ENCODE peak calls at places on chromosomes 4 and X, in four cellular contexts. A is stomach, I is tibial nerve, B is cardiac muscle cell. G is an unnamed sample.

GRCh38 chr4:157076578-157076947 is 613 bp downstream of the GLRB start:
- DNase-seq in A (no peak), I (no peak), B (no peak), G (peak; percentile 32)

GRCh38 chr4:7377223-7377865 is 57.4 kb downstream of the PSAPL1 start:
- DNase-seq in A (no peak), I (no peak), B (no peak), G (no peak)

GRCh38 chr4:143095447-143095846 is 89.3 kb upstream of the USP38 start:
- DNase-seq in A (no peak), I (no peak), B (no peak), G (no peak)

GRCh38 chr4:6111354-6111930 is 88.9 kb downstream of the JAKMIP1 start:
- DNase-seq in A (peak; percentile 19), I (no peak), B (no peak), G (no peak)

GRCh38 chrX:68084765-68085164 is 348.5 kb downstream of the OPHN1 start:
- DNase-seq in A (no peak), I (no peak), B (peak; percentile 75), G (no peak)

GRCh38 chrX:132395059-132395458 is 93.8 kb downstream of the MBNL3 start:
- DNase-seq in A (no peak), I (no peak), B (no peak), G (no peak)

GRCh38 chr4:119321921-119322687 is at the start of gene FABP2:
- DNase-seq in A (no peak), I (no peak), B (no peak), G (no peak)

GRCh38 chr4:94304365-94304971 is 38.2 kb downstream of the HPGDS start:
- DNase-seq in A (no peak), I (no peak), B (peak; percentile 63), G (peak; percentile 18)

GRCh38 chr4:176780995-176781738 is 11.6 kb downstream of the VEGFC start:
- DNase-seq in A (no peak), I (no peak), B (peak; percentile 36), G (no peak)

GRCh38 chrX:154775611-154776349 is 13.1 kb downstream of the DKC1 start:
- DNase-seq in A (no peak), I (no peak), B (peak; percentile 36), G (no peak)

GRCh38 chrX:12138366-12139313 is at the start of gene FRMPD4:
- DNase-seq in A (no peak), I (no peak), B (peak; percentile 57), G (peak; percentile 87)

GRCh38 chr4:177492022-177492421 is 49.8 kb upstream of the AGA start:
- DNase-seq in A (no peak), I (no peak), B (no peak), G (no peak)

GRCh38 chr4:28444886-28445496 is 1584.3 kb downstream of the STIM2 start:
- DNase-seq in A (no peak), I (no peak), B (peak; percentile 6), G (no peak)

GRCh38 chr4:52718123-52718522 is 33.1 kb downstream of the ERVMER34-1 start:
- DNase-seq in A (no peak), I (no peak), B (peak; percentile 14), G (no peak)

GRCh38 chrX:16807976-16808542 is 21.8 kb downstream of the TXLNG start:
- DNase-seq in A (no peak), I (no peak), B (peak; percentile 70), G (peak; percentile 56)

DNA sequence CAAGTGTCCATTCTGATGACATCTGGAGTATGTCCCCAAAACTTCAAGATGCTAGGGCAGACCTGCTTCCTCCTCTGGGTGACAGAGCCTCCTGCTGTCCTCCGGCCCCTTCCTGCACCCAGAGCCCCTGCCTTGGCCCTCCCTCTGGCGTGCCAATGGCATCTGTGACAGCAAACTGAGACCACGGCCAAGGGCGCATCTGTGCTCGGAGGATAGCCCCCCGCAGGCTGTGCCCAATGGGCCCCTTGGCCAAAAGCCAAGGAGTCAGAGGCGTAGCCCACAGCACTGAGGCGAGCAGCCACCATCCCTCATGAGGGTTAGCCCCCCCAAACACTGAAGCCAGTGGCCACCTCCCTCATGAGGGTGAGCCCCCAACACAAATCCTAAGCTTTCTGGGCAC is 7.9 kb downstream of the LRPAP1 start:
- DNase-seq in A (no peak), I (no peak), B (no peak), G (no peak)
- H3K36me3 ChIP-seq in A (peaks cover 98% of the 10 kb centered on the region), I (peaks cover 19% of the 10 kb centered on the region), B (peaks cover 14% of the 10 kb centered on the region), G (peaks cover 15% of the 10 kb centered on the region)

DNA sequence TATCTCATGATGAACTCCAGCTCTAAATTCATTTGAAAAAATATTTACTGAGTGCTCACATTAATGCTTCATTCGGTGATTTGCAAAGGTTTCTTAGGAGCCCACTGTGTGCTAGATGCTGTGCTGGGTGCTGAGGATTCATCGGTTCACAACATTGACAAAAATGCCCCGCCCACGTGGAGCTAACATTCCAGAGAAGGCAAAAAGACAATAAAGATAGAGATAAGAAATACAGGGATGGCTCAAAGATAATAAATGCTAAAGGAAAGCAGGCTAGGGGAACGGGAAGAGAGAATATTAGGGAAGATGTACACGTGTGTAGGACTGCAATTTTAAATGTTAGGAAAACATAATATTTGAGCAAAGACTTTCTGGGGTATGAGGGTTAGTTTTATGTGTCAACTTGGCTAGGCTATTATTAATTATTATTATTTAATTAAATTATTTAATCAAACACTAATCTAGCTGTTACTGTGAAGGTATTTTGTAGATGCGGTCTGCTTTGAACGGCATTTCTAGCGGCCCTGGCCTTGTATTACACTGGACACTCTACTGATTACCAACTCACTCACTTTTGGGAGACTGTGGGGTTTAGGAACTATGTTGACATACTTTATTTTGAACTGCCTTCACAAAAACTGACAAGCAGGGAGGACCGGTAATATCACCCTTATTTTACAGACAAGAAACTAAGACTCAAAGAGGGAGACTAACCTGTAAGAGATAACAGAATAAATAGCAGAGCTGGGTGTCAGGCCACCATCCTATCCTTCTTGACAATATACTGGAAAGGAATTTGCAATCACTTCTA is 61.9 kb upstream of the IRF2 start:
- DNase-seq in A (no peak), I (no peak), B (no peak), G (no peak)
- H3K4me3 ChIP-seq in A (peak overlapping the region; percentile 60), I (peak overlapping the region; percentile 85), B (peak overlapping the region; percentile 77), G (no peak overlapping the region)

DNA sequence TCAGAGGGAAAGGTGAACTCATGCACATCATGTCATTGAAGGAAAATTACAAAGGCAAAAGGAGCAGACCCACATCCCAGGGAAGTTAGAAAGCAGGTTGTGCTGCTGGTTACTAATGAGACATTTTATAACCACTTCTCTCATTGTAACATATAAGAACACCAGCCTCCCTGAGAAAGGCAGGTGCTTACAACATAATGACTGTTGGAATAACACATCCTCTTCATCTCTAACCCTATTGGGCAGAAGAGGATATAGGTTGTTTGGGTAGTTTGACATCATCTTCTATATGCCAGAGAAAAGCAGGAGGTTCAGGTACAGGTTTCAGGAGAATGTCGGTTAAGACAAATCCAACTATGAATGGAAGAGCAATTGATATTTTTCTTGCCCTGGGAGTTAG is 77.6 kb downstream of the MAOA start:
- DNase-seq in A (no peak), I (no peak), B (no peak), G (no peak)
- H3K27me3 ChIP-seq in A (no peaks in the 10 kb centered on the region), I (no peaks in the 10 kb centered on the region), B (no peaks in the 10 kb centered on the region), G (no peaks in the 10 kb centered on the region)

DNA sequence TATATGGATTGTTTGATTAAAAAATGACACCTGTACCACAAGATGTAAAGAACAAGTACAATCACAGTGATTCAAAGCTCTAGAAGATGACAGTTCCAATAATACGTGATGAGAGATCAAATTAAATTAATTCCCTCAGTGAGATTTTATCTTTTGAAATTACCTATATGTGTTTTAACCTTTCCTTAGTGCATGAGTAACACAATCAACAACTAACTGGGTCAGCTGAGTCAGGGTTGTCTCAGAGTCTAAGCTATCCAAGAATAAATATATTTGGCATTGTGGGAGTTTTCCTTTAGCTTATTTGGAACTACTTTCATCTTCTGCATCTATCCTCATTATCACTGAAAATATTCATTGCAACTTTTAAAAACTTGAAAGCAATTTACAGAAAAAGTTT is 162.8 kb downstream of the WDFY3 start:
- DNase-seq in A (no peak), I (no peak), B (no peak), G (no peak)
- H3K36me3 ChIP-seq in A (peaks cover 59% of the 10 kb centered on the region), I (no peaks in the 10 kb centered on the region), B (peaks cover 29% of the 10 kb centered on the region), G (peaks cover 1% of the 10 kb centered on the region)

DNA sequence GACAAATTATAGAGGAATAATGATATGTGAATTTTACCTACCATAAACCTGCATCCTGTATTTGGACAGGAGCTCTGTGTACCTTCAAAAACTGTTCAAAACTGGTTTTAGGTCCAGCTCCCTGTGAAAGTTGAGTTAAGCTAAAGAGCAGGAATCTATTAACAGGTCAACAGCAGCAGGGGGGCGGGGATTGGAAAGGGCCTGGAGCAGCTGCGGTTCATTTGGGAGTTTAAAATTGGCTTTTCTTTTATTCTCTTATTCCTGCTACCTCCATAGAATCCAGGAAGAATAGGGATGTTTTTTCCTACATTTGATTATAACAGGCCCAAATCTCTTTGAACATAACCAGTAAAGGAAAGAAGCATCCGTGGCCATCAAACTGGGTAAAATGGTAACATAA is 23.8 kb downstream of the SHROOM3 start:
- DNase-seq in A (no peak), I (no peak), B (peak; percentile 34), G (peak; percentile 7)
- H3K4me3 ChIP-seq in A (no peak overlapping the region), I (no peak overlapping the region), B (no peak overlapping the region), G (no peak overlapping the region)

GRCh38 chr4:146649232-146649631 is 10.5 kb downstream of the POU4F2 start:
- DNase-seq in A (no peak), I (no peak), B (no peak), G (no peak)
- H3K27me3 ChIP-seq in A (peaks cover 98% of the 10 kb centered on the region), I (peaks cover 81% of the 10 kb centered on the region), B (peaks cover 100% of the 10 kb centered on the region), G (peaks cover 99% of the 10 kb centered on the region)

GRCh38 chr4:26762650-26763049 is 98.0 kb upstream of the STIM2 start:
- DNase-seq in A (no peak), I (no peak), B (peak; percentile 28), G (no peak)

GRCh38 chr4:26753642-26754041 is 107.0 kb upstream of the STIM2 start:
- DNase-seq in A (no peak), I (no peak), B (peak; percentile 46), G (no peak)

GRCh38 chr4:26753187-26753586 is 107.5 kb upstream of the STIM2 start:
- DNase-seq in A (no peak), I (no peak), B (no peak), G (no peak)

GRCh38 chr4:26758899-26759298 is 101.7 kb upstream of the STIM2 start:
- DNase-seq in A (no peak), I (no peak), B (no peak), G (no peak)

DNA sequence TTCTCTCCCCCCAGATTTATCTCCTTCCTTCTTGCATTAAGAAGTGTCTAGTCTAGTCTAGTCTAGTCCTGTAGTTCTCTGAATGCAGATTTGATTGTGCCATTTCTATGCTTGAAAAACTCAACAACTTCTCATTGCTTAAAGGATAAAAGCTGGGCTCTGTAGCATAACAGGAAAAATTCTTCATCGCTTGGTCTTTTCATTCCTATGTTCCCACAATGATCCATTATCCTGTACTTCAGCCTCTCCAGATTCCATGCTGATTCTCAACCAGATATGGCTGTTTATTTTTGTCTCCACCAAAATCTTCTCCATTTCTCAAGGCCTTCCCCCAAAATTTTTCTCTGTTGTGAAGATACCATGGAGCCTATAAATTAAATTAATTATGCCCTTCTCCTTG is 102.9 kb upstream of the STIM2 start:
- DNase-seq in A (no peak), I (no peak), B (no peak), G (no peak)
- H3K36me3 ChIP-seq in A (peaks cover 9% of the 10 kb centered on the region), I (no peaks in the 10 kb centered on the region), B (no peaks in the 10 kb centered on the region), G (no peaks in the 10 kb centered on the region)

DNA sequence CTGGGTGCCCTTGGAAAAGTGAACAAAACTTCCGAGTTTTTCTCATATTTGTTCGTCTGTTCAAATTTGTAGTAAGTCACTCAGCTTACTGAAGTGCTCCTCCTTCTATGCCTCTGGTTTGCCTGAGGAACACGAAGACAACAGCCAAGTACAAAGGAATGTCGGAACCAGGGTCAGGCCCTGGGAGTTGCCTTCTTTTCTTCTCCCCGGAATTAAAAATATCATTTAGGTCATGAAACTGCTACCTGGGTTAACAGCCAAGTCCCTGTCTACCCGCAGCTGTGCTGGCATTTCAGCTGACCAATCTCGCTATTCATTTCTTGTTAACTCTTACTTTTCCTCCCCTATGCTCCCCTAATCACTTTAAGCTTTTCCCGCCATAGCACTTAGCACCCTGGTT is 137.6 kb upstream of the TEX13D start:
- DNase-seq in A (no peak), I (no peak), B (no peak), G (no peak)
- H3K4me3 ChIP-seq in A (no peak overlapping the region), I (no peak overlapping the region), B (no peak overlapping the region), G (no peak overlapping the region)

GRCh38 chrX:70359458-70359857 is 63.7 kb upstream of the GDPD2 start:
- DNase-seq in A (no peak), I (no peak), B (no peak), G (no peak)
- H3K27me3 ChIP-seq in A (no peaks in the 10 kb centered on the region), I (no peaks in the 10 kb centered on the region), B (no peaks in the 10 kb centered on the region), G (no peaks in the 10 kb centered on the region)

G was measured in H7.